ENCODE peak calls at places on chromosomes 3 and 15, in ten cellular contexts. S is endodermal cell, Z is neural crest cell, N is GM10248, A is nephron progenitor cell, R is choroid plexus epithelial cell, I is AG10803, H is dorsolateral prefrontal cortex, F is glutamatergic neuron, O is WERI-Rb-1. G is an unnamed sample.

GRCh38 chr15:41284425-41285177 is 47.8 kb downstream of the OIP5 start:
- DNase-seq in A (no peak), H (no peak), R (peak), S (no peak), F (no peak), N (no peak), O (no peak), Z (no peak), I (peak), G (no peak)

GRCh38 chr3:65560133-65560532 is 478.6 kb downstream of the MAGI1 start:
- DNase-seq in A (no peak), S (no peak), I (no peak), H (no peak), N (no peak), Z (no peak), O (no peak), R (no peak), F (no peak), G (no peak)

GRCh38 chr15:43526261-43526930 is 9.0 kb downstream of the MAP1A start:
- DNase-seq in I (no peak), R (no peak), O (no peak), F (no peak), H (no peak), A (no peak), Z (no peak), N (no peak), S (no peak), G (no peak)

GRCh38 chr15:99722406-99722805 is 10.8 kb downstream of the LYSMD4 start:
- DNase-seq in I (no peak), R (no peak), A (no peak), S (no peak), H (no peak), Z (no peak), N (no peak), F (no peak), O (no peak), G (no peak)

GRCh38 chr15:41056810-41057209 is 59.3 kb downstream of the INO80 start:
- DNase-seq in O (no peak), H (no peak), I (no peak), N (no peak), Z (no peak), A (no peak), F (no peak), R (no peak), S (no peak), G (no peak)

GRCh38 chr15:59160880-59161593 is 45.6 kb upstream of the LDHAL6B start:
- DNase-seq in F (peak), A (peak), I (no peak), O (peak), Z (peak), S (peak), H (peak), N (no peak), R (peak), G (peak)

GRCh38 chr3:189573004-189573403 is 58.2 kb upstream of the TP63 start:
- DNase-seq in A (no peak), S (no peak), R (no peak), I (peak), N (peak), F (no peak), H (no peak), Z (no peak), O (no peak), G (no peak)

GRCh38 chr15:66919421-66919820 is 146.0 kb upstream of the SMAD3 start:
- DNase-seq in Z (no peak), O (no peak), R (no peak), S (no peak), F (no peak), N (no peak), I (no peak), A (no peak), H (no peak), G (no peak)

GRCh38 chr3:53318522-53318921 is 28.8 kb downstream of the DCP1A start:
- DNase-seq in A (no peak), S (no peak), R (peak), I (peak), N (no peak), Z (no peak), F (no peak), O (no peak), H (no peak), G (no peak)

GRCh38 chr3:167992384-167992783 is 103.3 kb downstream of the GOLIM4 start:
- DNase-seq in S (no peak), O (no peak), R (no peak), A (no peak), N (no peak), H (no peak), F (no peak), I (no peak), Z (no peak), G (no peak)

GRCh38 chr3:169305460-169305859 is 358.1 kb downstream of the MECOM start:
- DNase-seq in A (no peak), H (no peak), I (no peak), N (no peak), O (no peak), F (no peak), R (no peak), Z (no peak), S (no peak), G (no peak)

GRCh38 chr15:65006876-65007275 is 17.2 kb upstream of the SPG21 start:
- DNase-seq in O (no peak), R (no peak), N (no peak), Z (no peak), I (no peak), A (peak), H (no peak), S (peak), F (no peak), G (no peak)

GRCh38 chr15:80584561-80584964 is 110.5 kb upstream of the ABHD17C start:
- DNase-seq in H (no peak), N (no peak), O (peak), A (no peak), F (no peak), S (peak), R (no peak), I (no peak), Z (no peak), G (no peak)

GRCh38 chr3:8579101-8579500 is 65.5 kb downstream of the SSUH2 start:
- DNase-seq in Z (no peak), H (no peak), O (no peak), A (no peak), F (no peak), N (peak), S (no peak), I (no peak), R (no peak), G (no peak)

GRCh38 chr3:31247850-31248618 is 284.7 kb upstream of the STT3B start:
- DNase-seq in A (no peak), R (no peak), O (no peak), F (no peak), H (no peak), I (no peak), Z (no peak), N (no peak), S (peak), G (no peak)

GRCh38 chr3:177591371-177591770 is 394.1 kb upstream of the TBL1XR1 start:
- DNase-seq in H (no peak), R (no peak), F (no peak), N (no peak), O (no peak), I (peak), A (no peak), Z (no peak), S (no peak), G (no peak)

GRCh38 chr3:112519424-112520001 is 20.2 kb upstream of the BTLA start:
- DNase-seq in N (peak), I (peak), S (peak), O (peak), Z (no peak), F (no peak), R (peak), H (no peak), A (peak), G (no peak)

GRCh38 chr3:47685037-47685436 is 96.7 kb downstream of the SMARCC1 start:
- DNase-seq in A (no peak), F (no peak), Z (no peak), S (no peak), R (peak), N (no peak), H (no peak), O (no peak), I (no peak), G (no peak)

GRCh38 chr3:85068911-85069310 is 110.1 kb downstream of the CADM2 start:
- DNase-seq in O (no peak), H (no peak), R (no peak), A (no peak), I (no peak), S (no peak), F (no peak), N (no peak), Z (no peak), G (no peak)

GRCh38 chr15:44537728-44538240 is 837 bp downstream of the EIF3J start:
- DNase-seq in Z (no peak), N (no peak), F (no peak), H (no peak), R (peak), O (no peak), I (peak), A (peak), S (no peak), G (no peak)

GRCh38 chr3:150271578-150271930 is 136.5 kb upstream of the TSC22D2 start:
- DNase-seq in S (no peak), N (no peak), F (no peak), O (no peak), Z (no peak), R (no peak), I (no peak), H (no peak), A (no peak), G (no peak)

GRCh38 chr15:101669744-101670143 is 17.6 kb upstream of the TM2D3 start:
- DNase-seq in Z (no peak), S (no peak), A (no peak), O (no peak), F (no peak), I (no peak), R (peak), H (no peak), N (no peak), G (no peak)

DNA sequence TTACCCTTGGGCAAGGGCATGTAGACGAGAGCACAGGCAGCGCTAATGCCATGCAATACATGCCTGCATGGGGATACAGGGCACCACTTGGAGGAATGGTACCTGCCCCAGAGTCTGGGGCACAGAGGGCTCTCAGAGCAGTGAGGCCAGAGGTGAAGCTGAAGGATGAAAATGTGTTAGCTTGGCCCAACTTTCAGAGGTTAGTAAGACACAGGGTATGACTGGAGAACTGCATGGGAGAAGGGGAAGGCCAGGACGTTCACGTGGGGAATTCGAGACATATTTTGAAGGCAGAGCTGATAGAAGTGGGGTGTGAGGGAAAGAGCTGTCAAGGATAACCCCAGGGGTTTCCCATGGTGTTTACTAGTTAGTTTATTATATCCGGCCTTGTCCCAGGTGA is 19.6 kb downstream of the CSRNP1 start:
- DNase-seq in R (no peak), O (no peak), N (no peak), S (no peak), F (no peak), Z (no peak), A (no peak), I (no peak), H (no peak), G (no peak)
- TF ChIP-seq CTCF in R (no peak), O (no peak), N (no peak), S (no peak), F (no peak), Z (no peak), A (no peak), I (no peak), H (no peak), G (no peak)

GRCh38 chr3:116614795-116615362 is 94.7 kb upstream of the TUSC7 start:
- DNase-seq in I (peak), A (no peak), O (no peak), Z (no peak), F (no peak), N (peak), H (no peak), S (no peak), R (peak), G (no peak)
- TF ChIP-seq CTCF in I (peak), A (peak), O (no peak), Z (peak), F (peak), N (peak), H (peak), S (peak), R (peak), G (peak)

GRCh38 chr15:37758412-37758811 is 176.0 kb upstream of the TMCO5A start:
- DNase-seq in O (no peak), F (no peak), A (no peak), Z (no peak), H (no peak), S (no peak), R (no peak), N (no peak), I (no peak), G (no peak)

GRCh38 chr15:37751401-37751800 is 183.0 kb upstream of the TMCO5A start:
- DNase-seq in A (no peak), R (no peak), Z (no peak), N (no peak), S (no peak), H (no peak), I (no peak), O (no peak), F (no peak), G (no peak)

DNA sequence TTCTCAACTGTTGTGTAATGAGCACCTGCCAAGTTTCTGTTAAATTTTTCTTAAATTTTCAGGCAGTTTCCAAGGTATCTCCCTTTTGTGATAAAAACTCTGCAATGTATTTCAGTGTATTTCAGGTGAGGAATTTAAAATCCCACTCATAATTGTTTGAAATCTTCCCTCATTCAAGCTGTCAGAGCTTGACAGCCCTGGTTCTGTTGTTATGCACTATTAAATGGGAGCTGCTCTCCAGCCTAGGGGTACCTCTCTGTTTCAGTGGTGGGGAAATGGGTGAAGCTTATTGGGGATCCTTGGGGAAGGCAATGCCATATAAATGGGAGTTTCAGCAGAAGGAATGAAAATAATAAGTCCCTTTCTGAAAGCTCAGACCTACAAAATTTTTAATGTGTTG is 178.0 kb upstream of the TMCO5A start:
- DNase-seq in Z (no peak), H (no peak), R (no peak), O (no peak), A (no peak), F (no peak), S (no peak), N (no peak), I (no peak), G (no peak)
- TF ChIP-seq CTCF in Z (no peak), H (no peak), R (no peak), O (no peak), A (no peak), F (no peak), S (no peak), N (no peak), I (no peak), G (no peak)

DNA sequence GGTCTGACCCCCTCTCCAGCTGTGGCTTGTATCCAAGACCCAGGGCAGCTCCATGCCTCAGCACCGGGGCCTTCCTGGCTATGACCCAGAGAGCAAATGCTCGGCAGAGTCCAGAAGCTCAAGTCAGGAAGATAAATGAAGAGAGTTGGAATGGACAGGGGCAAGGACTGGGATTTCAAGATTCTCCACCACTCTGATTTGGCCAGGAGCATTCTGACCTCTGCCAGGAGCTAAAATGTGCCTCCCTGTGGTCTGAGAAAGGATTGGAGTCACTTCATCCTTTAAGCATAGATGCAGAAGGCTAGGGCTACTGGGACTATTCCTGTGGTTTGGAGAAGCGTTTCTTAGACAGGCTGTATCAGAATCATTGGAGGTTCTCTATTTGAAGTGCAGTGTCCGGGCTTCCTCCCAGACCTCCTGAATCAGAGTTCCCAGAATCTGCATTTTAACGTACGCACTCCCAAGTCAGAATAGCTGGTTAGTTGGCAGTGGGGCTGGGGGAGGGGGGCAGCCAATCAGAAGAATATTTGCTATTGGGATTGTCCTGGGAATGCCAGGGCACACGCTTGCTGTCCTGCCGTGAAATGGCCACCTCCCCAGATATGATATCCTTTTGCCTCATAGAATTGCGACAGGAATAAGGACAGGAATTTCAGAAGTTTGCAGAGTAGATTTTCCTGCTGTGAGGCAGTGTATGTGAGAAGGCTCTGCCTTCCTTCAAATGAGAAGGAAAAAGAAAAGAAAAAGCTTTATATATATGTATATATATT is 57.4 kb downstream of the HRH1 start:
- DNase-seq in Z (no peak), N (no peak), S (no peak), I (peak), A (no peak), O (no peak), H (no peak), R (peak), F (no peak), G (no peak)
- TF ChIP-seq CTCF in Z (no peak), N (no peak), S (peak), I (peak), A (no peak), O (no peak), H (no peak), R (peak), F (no peak), G (no peak)

DNA sequence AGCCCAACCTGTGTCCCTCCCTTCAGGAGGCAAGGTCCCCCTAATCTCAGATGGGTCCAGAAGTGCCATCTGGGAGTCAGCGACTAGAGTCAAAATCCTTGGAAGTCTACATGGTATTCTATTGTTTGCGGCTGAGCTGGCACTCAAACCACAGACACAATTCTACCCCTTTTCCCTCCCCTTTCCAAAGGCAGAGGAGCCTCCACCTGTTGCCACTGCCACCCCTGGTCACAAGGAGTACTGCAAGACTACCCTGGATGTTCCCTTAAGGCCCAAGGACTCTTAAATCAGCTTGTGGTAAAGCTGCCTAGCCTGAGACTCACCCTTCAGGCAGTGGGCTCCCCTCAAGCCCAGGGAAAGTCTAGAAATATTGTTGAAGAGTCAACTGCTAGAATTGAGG is 4.3 kb upstream of the OR5H6 start:
- DNase-seq in I (no peak), S (peak), Z (no peak), N (no peak), A (no peak), F (no peak), H (no peak), O (peak), R (no peak), G (no peak)
- TF ChIP-seq CTCF in I (no peak), S (peak), Z (peak), N (peak), A (no peak), F (no peak), H (no peak), O (peak), R (no peak), G (no peak)

GRCh38 chr15:48637639-48638038 is 7.9 kb downstream of the FBN1 start:
- DNase-seq in I (no peak), N (no peak), Z (no peak), O (no peak), A (no peak), F (no peak), R (no peak), H (no peak), S (no peak), G (no peak)

GRCh38 chr15:48642795-48643194 is 2.7 kb downstream of the FBN1 start:
- DNase-seq in A (no peak), O (no peak), I (peak), Z (no peak), R (no peak), S (no peak), F (no peak), H (no peak), N (no peak), G (no peak)

GRCh38 chr15:48636511-48636910 is 9.0 kb downstream of the FBN1 start:
- DNase-seq in I (peak), Z (no peak), F (no peak), O (no peak), R (peak), A (no peak), N (no peak), S (no peak), H (no peak), G (no peak)

GRCh38 chr15:48641416-48641815 is 4.1 kb downstream of the FBN1 start:
- DNase-seq in I (no peak), R (peak), S (no peak), F (no peak), N (peak), O (peak), H (no peak), A (no peak), Z (no peak), G (no peak)

DNA sequence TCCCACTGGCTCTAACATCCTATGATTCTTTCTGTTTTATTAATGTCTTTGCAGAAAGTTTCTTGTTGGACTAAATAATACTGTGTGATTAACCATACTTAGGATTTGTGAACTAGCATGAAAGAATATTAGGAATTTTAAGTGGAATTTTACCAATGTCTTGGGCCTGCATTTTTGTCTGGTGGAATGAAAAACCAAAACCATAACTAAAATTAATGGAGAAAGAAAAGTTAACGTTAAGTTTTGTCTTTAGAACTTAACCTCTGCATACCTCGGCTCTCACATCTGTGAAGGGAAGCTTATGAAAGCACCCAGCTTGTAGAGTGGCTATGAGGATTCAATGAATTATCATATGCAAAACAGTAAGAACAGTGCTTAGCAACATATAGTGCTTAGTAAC is 6.5 kb downstream of the FBN1 start:
- DNase-seq in S (no peak), O (no peak), A (no peak), N (no peak), I (peak), Z (no peak), R (no peak), F (no peak), H (no peak), G (no peak)
- TF ChIP-seq CTCF in S (no peak), O (no peak), A (no peak), N (no peak), I (no peak), Z (no peak), R (no peak), F (no peak), H (no peak), G (no peak)

DNA sequence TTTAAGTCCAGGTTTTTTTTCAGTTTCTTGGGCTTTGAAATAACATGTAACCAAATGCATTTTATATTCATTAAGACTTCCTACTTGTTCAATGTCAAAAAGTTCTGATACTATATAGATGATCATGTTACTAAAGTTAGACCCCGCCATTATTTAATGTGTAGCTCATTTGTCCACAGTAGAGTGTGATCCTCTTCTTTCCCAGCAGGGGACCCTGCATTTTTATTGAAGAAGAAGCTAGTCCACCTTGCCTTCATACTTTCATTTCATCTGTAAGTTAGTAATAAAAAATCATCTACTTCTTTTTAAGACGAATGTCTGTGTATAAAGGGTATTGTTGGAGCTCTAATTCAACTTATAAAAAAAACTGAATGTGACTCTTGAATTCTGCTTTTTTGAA is 404.6 kb downstream of the SI start:
- DNase-seq in A (no peak), I (no peak), S (no peak), Z (no peak), F (no peak), O (no peak), R (no peak), H (no peak), N (no peak), G (no peak)
- TF ChIP-seq CTCF in A (peak), I (no peak), S (peak), Z (peak), F (peak), O (no peak), R (no peak), H (no peak), N (no peak), G (peak)

GRCh38 chr3:42071720-42072582 is 19.2 kb upstream of the TRAK1 start:
- DNase-seq in A (no peak), O (peak), Z (no peak), N (peak), I (peak), F (no peak), S (peak), H (peak), R (peak), G (peak)
- TF ChIP-seq CTCF in A (no peak), O (no peak), Z (no peak), N (no peak), I (no peak), F (no peak), S (no peak), H (no peak), R (peak), G (no peak)

G was measured in D721Med.